ENCODE peak calls at places on chromosomes 16 and 17, in ten cellular contexts. Y, F, H, L, I, O, D, A, W and R are unnamed samples.

GRCh38 chr17:49881054-49881402 is 33.2 kb upstream of the TAC4 start:
- DNase-seq in Y (no peak), F (no peak), H (no peak), L (no peak), I (no peak), O (no peak), D (no peak), A (no peak), W (no peak), R (no peak)

GRCh38 chr16:85473909-85474640 is 139.0 kb upstream of the GSE1 start:
- DNase-seq in Y (no peak), F (no peak), H (no peak), L (no peak), I (no peak), O (peak), D (no peak), A (no peak), W (no peak), R (no peak)

GRCh38 chr17:65545708-65546523 is 15.5 kb downstream of the AXIN2 start:
- DNase-seq in Y (no peak), F (no peak), H (no peak), L (no peak), I (no peak), O (no peak), D (peak), A (no peak), W (no peak), R (no peak)

GRCh38 chr17:50207792-50208567 is 6.5 kb upstream of the COL1A1 start:
- DNase-seq in Y (peak), F (no peak), H (no peak), L (no peak), I (no peak), O (no peak), D (peak), A (no peak), W (no peak), R (no peak)

GRCh38 chr16:84117482-84117843 is 721 bp upstream of the MBTPS1 start:
- DNase-seq in Y (no peak), F (no peak), H (no peak), L (peak), I (no peak), O (peak), D (no peak), A (no peak), W (peak), R (no peak)

GRCh38 chr17:14301761-14302401 is 1.0 kb downstream of the HS3ST3B1 start:
- DNase-seq in Y (no peak), F (peak), H (peak), L (peak), I (no peak), O (peak), D (peak), A (no peak), W (peak), R (peak)

GRCh38 chr16:68345958-68346635 is 35.3 kb downstream of the PRMT7 start:
- DNase-seq in Y (no peak), F (no peak), H (no peak), L (no peak), I (no peak), O (no peak), D (no peak), A (no peak), W (no peak), R (no peak)

GRCh38 chr17:17425005-17425404 is 51.8 kb upstream of the MED9 start:
- DNase-seq in Y (no peak), F (no peak), H (peak), L (no peak), I (no peak), O (no peak), D (no peak), A (no peak), W (no peak), R (no peak)

GRCh38 chr16:57530104-57530522 is 6.3 kb downstream of the CCDC102A start:
- DNase-seq in Y (peak), F (no peak), H (peak), L (peak), I (peak), O (no peak), D (no peak), A (no peak), W (peak), R (no peak)

GRCh38 chr17:82787081-82787848 is 35.4 kb downstream of the TBCD start:
- DNase-seq in Y (no peak), F (no peak), H (no peak), L (no peak), I (no peak), O (no peak), D (no peak), A (no peak), W (no peak), R (no peak)

GRCh38 chr17:27349540-27350021 is 55.7 kb downstream of the WSB1 start:
- DNase-seq in Y (peak), F (no peak), H (no peak), L (no peak), I (no peak), O (peak), D (no peak), A (peak), W (no peak), R (no peak)

GRCh38 chr17:66865151-66865550 is 30.2 kb downstream of the CACNG5 start:
- DNase-seq in Y (no peak), F (no peak), H (no peak), L (no peak), I (no peak), O (no peak), D (no peak), A (no peak), W (no peak), R (no peak)

GRCh38 chr16:15897834-15898254 is 9.4 kb upstream of the CEP20 start:
- DNase-seq in Y (no peak), F (no peak), H (no peak), L (peak), I (peak), O (no peak), D (no peak), A (no peak), W (no peak), R (no peak)

GRCh38 chr16:17475104-17475503 is 4.3 kb upstream of the XYLT1 start:
- DNase-seq in Y (no peak), F (no peak), H (no peak), L (no peak), I (no peak), O (no peak), D (no peak), A (no peak), W (no peak), R (no peak)

GRCh38 chr17:43578699-43579569 is 32.8 kb upstream of the ETV4 start:
- DNase-seq in Y (peak), F (peak), H (no peak), L (no peak), I (peak), O (peak), D (peak), A (peak), W (no peak), R (no peak)

GRCh38 chr16:86928517-86929148 is 350.3 kb downstream of the FOXL1 start:
- DNase-seq in Y (no peak), F (no peak), H (no peak), L (no peak), I (no peak), O (peak), D (no peak), A (no peak), W (no peak), R (no peak)

GRCh38 chr17:62186841-62187240 is 121.8 kb upstream of the MED13 start:
- DNase-seq in Y (no peak), F (no peak), H (no peak), L (no peak), I (no peak), O (peak), D (no peak), A (no peak), W (no peak), R (no peak)

GRCh38 chr17:28514571-28515002 is 8.4 kb downstream of the FOXN1 start:
- DNase-seq in Y (no peak), F (no peak), H (no peak), L (no peak), I (no peak), O (no peak), D (no peak), A (no peak), W (no peak), R (no peak)

GRCh38 chr16:5056347-5056746 is 9.4 kb downstream of the C16orf89 start:
- DNase-seq in Y (peak), F (peak), H (peak), L (no peak), I (no peak), O (peak), D (peak), A (no peak), W (peak), R (no peak)

GRCh38 chr17:42422412-42422957 is 571 bp downstream of the CAVIN1 start:
- DNase-seq in Y (peak), F (peak), H (peak), L (peak), I (no peak), O (peak), D (no peak), A (no peak), W (no peak), R (no peak)

GRCh38 chr16:35208001-35208935 is 1748.9 kb downstream of the TP53TG3F start:
- DNase-seq in Y (no peak), F (no peak), H (peak), L (no peak), I (no peak), O (no peak), D (no peak), A (no peak), W (no peak), R (no peak)

GRCh38 chr16:84503751-84504395 is 586 bp downstream of the MEAK7 start:
- DNase-seq in Y (peak), F (no peak), H (peak), L (peak), I (peak), O (no peak), D (no peak), A (peak), W (no peak), R (no peak)

GRCh38 chr17:1323336-1323735 is 43.9 kb downstream of the TRARG1 start:
- DNase-seq in Y (peak), F (no peak), H (no peak), L (no peak), I (no peak), O (no peak), D (no peak), A (no peak), W (no peak), R (no peak)

GRCh38 chr17:31085563-31085962 is 9.2 kb upstream of the NF1 start:
- DNase-seq in Y (no peak), F (no peak), H (no peak), L (peak), I (no peak), O (no peak), D (no peak), A (no peak), W (no peak), R (no peak)